ENCODE peak calls at places on chromosomes 3 and 15, in ten cellular contexts. R is GM06990, M is SJSA1, H is hepatocyte, N is thoracic aorta, I is breast epithelium, U is cardiac fibroblast, A is mesendoderm, X is suprapubic skin, O is cardiac muscle cell. L is an unnamed sample.
A peak's percentile ranks its signal among the peaks of the same experiment; 100 is the strongest.

GRCh38 chr15:37037256-37037655 is 63.1 kb downstream of the MEIS2 start:
- DNase-seq in R (no peak), M (no peak), H (no peak), N (no peak), I (no peak), U (no peak), A (no peak), X (no peak), O (no peak), L (no peak)

GRCh38 chr3:138609898-138610266 is 1.3 kb downstream of the FAIM start:
- DNase-seq in R (no peak), M (no peak), H (no peak), N (no peak), I (no peak), U (no peak), A (no peak), X (no peak), O (no peak), L (no peak)

GRCh38 chr3:42657675-42658074 is 4.2 kb downstream of the ZBTB47 start:
- DNase-seq in R (no peak), M (no peak), H (no peak), N (no peak), I (no peak), U (no peak), A (no peak), X (no peak), O (no peak), L (no peak)

GRCh38 chr15:45307230-45307924 is 55.3 kb downstream of the SLC28A2 start:
- DNase-seq in R (no peak), M (peak; percentile 19), H (peak; percentile 47), N (no peak), I (no peak), U (peak; percentile 69), A (no peak), X (no peak), O (peak; percentile 79), L (no peak)

GRCh38 chr3:57821765-57822164 is 65.7 kb downstream of the SLMAP start:
- DNase-seq in R (no peak), M (no peak), H (no peak), N (no peak), I (no peak), U (no peak), A (no peak), X (no peak), O (no peak), L (no peak)

GRCh38 chr15:31486506-31486905 is 159.9 kb downstream of the KLF13 start:
- DNase-seq in R (no peak), M (no peak), H (no peak), N (no peak), I (no peak), U (no peak), A (no peak), X (no peak), O (no peak), L (peak; percentile 25)

GRCh38 chr15:99476413-99477222 is 89.2 kb upstream of the MEF2A start:
- DNase-seq in R (peak; percentile 79), M (peak; percentile 57), H (peak; percentile 74), N (peak; percentile 70), I (peak; percentile 57), U (peak; percentile 98), A (no peak), X (no peak), O (peak; percentile 97), L (peak; percentile 43)

GRCh38 chr15:100190675-100191074 is 151.1 kb downstream of the ADAMTS17 start:
- DNase-seq in R (no peak), M (no peak), H (no peak), N (no peak), I (no peak), U (no peak), A (no peak), X (no peak), O (no peak), L (no peak)

DNA sequence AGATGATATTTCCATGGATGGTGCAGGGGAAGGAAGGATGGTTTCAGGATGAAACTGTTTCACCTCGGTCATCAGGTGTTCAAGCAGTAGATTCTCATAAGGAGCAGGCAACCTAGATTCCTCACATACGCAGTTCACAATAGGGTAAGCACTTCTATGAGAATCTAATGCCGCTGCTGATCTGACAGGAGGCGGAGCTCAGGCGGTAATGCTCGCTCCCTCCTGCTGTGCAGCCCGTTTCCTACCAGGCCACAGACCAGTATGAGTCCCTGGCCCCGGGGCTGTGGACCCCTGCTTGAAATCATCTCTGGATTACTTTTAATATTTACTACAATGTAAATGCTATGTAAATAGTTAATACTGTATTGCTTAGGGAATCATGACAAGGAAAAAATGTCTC is 241.8 kb downstream of the ROBO2 start:
- DNase-seq in R (no peak), M (no peak), H (no peak), N (no peak), I (no peak), U (no peak), A (peak; percentile 37), X (no peak), O (no peak), L (no peak)
- H3K4me3 ChIP-seq in R (no peak overlapping the region), M (no peak overlapping the region), H (no peak overlapping the region), N (no peak overlapping the region), I (no peak overlapping the region), U (no peak overlapping the region), A (no peak overlapping the region), X (no peak overlapping the region), O (no peak overlapping the region), L (no peak overlapping the region)

GRCh38 chr15:58549013-58549779 is 117.4 kb downstream of the LIPC start:
- DNase-seq in R (no peak), M (no peak), H (peak; percentile 53), N (no peak), I (no peak), U (no peak), A (no peak), X (no peak), O (no peak), L (no peak)

GRCh38 chr15:58551764-58552504 is 120.1 kb downstream of the LIPC start:
- DNase-seq in R (no peak), M (peak; percentile 93), H (peak; percentile 65), N (no peak), I (peak; percentile 40), U (peak; percentile 85), A (peak; percentile 55), X (no peak), O (peak; percentile 95), L (peak; percentile 80)

GRCh38 chr15:58549780-58550064 is 117.9 kb downstream of the LIPC start:
- DNase-seq in R (no peak), M (no peak), H (no peak), N (no peak), I (no peak), U (no peak), A (no peak), X (no peak), O (no peak), L (no peak)

GRCh38 chr15:58552505-58553364 is 120.9 kb downstream of the LIPC start:
- DNase-seq in R (no peak), M (no peak), H (no peak), N (no peak), I (no peak), U (peak; percentile 57), A (no peak), X (no peak), O (peak; percentile 72), L (no peak)

DNA sequence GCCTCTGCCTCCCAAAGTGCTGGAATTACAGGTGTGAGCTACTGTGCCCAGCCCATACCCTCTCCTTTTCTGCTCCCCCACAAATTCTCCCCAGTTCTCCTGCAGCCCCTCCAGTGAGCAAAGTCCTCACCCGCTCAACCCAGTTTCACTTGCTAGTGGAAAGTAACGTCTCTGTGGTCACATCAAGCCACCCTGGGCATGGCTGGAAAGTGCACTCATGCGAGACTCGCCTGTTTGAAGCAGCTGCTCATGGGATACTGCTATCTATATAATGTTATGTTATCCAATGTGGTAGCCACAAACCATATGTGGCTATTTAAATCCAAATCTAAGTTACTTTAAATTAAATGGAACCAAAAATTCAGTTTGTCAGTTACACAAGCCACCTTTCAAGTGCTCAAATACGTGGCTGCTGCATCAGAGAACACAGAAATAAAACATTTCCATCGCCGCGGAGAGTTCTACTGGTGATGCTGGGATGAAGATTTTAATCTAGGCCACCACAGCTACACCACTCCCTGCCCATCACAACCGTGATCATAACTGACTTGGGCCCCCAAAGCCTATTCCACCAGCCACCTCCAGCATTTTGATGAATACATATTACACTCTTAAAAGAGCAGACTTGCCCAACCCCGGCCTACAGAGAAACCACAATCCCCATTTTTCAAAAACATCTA is 119.4 kb downstream of the LIPC start:
- DNase-seq in R (no peak), M (no peak), H (no peak), N (no peak), I (no peak), U (no peak), A (no peak), X (no peak), O (no peak), L (no peak)
- H3K4me3 ChIP-seq in R (no peak overlapping the region), M (no peak overlapping the region), H (no peak overlapping the region), N (no peak overlapping the region), I (no peak overlapping the region), U (no peak overlapping the region), A (no peak overlapping the region), X (no peak overlapping the region), O (no peak overlapping the region), L (no peak overlapping the region)

GRCh38 chr3:50242371-50242770 is 6.4 kb downstream of the GNAI2 start:
- DNase-seq in R (no peak), M (no peak), H (no peak), N (no peak), I (no peak), U (no peak), A (no peak), X (no peak), O (no peak), L (no peak)

GRCh38 chr3:50241163-50241562 is 5.2 kb downstream of the GNAI2 start:
- DNase-seq in R (no peak), M (no peak), H (peak; percentile 44), N (no peak), I (no peak), U (no peak), A (peak; percentile 91), X (no peak), O (no peak), L (no peak)

GRCh38 chr3:50242778-50243551 is 7.0 kb downstream of the GNAI2 start:
- DNase-seq in R (peak; percentile 52), M (peak; percentile 54), H (no peak), N (no peak), I (no peak), U (peak; percentile 70), A (no peak), X (no peak), O (peak; percentile 80), L (peak; percentile 87)

GRCh38 chr3:50245251-50245745 is 9.3 kb downstream of the GNAI2 start:
- DNase-seq in R (no peak), M (no peak), H (no peak), N (no peak), I (no peak), U (no peak), A (no peak), X (no peak), O (no peak), L (no peak)

DNA sequence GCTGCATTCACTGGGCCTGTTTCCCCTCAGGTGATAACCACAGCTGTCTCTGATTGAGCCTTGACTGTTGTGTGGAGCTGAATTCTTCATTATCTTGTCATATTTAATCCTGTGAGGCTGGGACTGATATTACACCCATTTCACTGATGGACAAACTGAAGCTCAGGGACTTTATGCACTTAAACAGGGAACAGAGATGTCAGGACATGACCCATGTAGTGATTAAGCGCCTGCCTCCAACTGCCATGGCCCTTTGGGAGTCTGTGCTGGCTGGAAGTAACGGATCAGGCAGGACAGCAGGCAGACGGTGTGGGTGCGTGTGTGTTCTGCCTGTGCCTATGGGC is 7.5 kb downstream of the GNAI2 start:
- DNase-seq in R (no peak), M (no peak), H (no peak), N (no peak), I (no peak), U (no peak), A (no peak), X (no peak), O (no peak), L (no peak)
- H3K4me3 ChIP-seq in R (no peak overlapping the region), M (no peak overlapping the region), H (no peak overlapping the region), N (peak overlapping the region; percentile 44), I (peak overlapping the region; percentile 7), U (no peak overlapping the region), A (no peak overlapping the region), X (peak overlapping the region; percentile 19), O (no peak overlapping the region), L (no peak overlapping the region)

GRCh38 chr3:31289592-31289991 is 243.1 kb upstream of the STT3B start:
- DNase-seq in R (no peak), M (no peak), H (no peak), N (no peak), I (no peak), U (no peak), A (no peak), X (no peak), O (no peak), L (no peak)

GRCh38 chr3:31288224-31288623 is 244.5 kb upstream of the STT3B start:
- DNase-seq in R (no peak), M (no peak), H (no peak), N (no peak), I (no peak), U (no peak), A (no peak), X (no peak), O (no peak), L (no peak)

GRCh38 chr3:31291818-31292217 is 240.9 kb upstream of the STT3B start:
- DNase-seq in R (no peak), M (no peak), H (no peak), N (no peak), I (no peak), U (no peak), A (no peak), X (no peak), O (no peak), L (no peak)

GRCh38 chr3:31288641-31289100 is 244.1 kb upstream of the STT3B start:
- DNase-seq in R (no peak), M (peak; percentile 42), H (peak; percentile 64), N (no peak), I (peak; percentile 30), U (peak; percentile 45), A (peak; percentile 75), X (no peak), O (peak; percentile 38), L (peak; percentile 9)

GRCh38 chr3:31290046-31290445 is 242.7 kb upstream of the STT3B start:
- DNase-seq in R (no peak), M (no peak), H (no peak), N (no peak), I (no peak), U (no peak), A (no peak), X (no peak), O (no peak), L (no peak)
- H3K4me3 ChIP-seq in R (no peak overlapping the region), M (no peak overlapping the region), H (no peak overlapping the region), N (no peak overlapping the region), I (no peak overlapping the region), U (no peak overlapping the region), A (no peak overlapping the region), X (no peak overlapping the region), O (no peak overlapping the region), L (no peak overlapping the region)